ENCODE peak calls at places on chromosome 7, in eight cellular contexts. One of them, this sample, is unnamed.

GRCh38 chr7:150756858-150757257 is 19.6 kb downstream of the GIMAP5 start:
- DNase-seq in stimulated activated CD4-positive, alpha-beta T cell treated with anti-CD3 and anti-CD28 coated beads, TNF-alpha, amount 100 ng/mL, for 4 hours: no peak
- DNase-seq in amniotic stem cell: no peak
- DNase-seq in neural crest cell: no peak
- DNase-seq in A172: no peak
- DNase-seq in posterior cingulate gyrus: no peak
- DNase-seq in germinal center: no peak
- DNase-seq in myocyte: peak; percentile 33
- DNase-seq in this sample: peak; percentile 56

GRCh38 chr7:155667241-155667849 is 22.9 kb downstream of the RBM33 start:
- DNase-seq in posterior cingulate gyrus: no peak
- DNase-seq in amniotic stem cell: no peak
- DNase-seq in neural crest cell: no peak
- DNase-seq in myocyte: peak; percentile 39
- DNase-seq in germinal center: no peak
- DNase-seq in A172: no peak
- DNase-seq in stimulated activated CD4-positive, alpha-beta T cell treated with anti-CD3 and anti-CD28 coated beads, TNF-alpha, amount 100 ng/mL, for 4 hours: no peak
- DNase-seq in this sample: no peak

GRCh38 chr7:140269004-140269638 is 92.3 kb upstream of the KDM7A start:
- DNase-seq in amniotic stem cell: no peak
- DNase-seq in germinal center: no peak
- DNase-seq in posterior cingulate gyrus: no peak
- DNase-seq in A172: no peak
- DNase-seq in neural crest cell: no peak
- DNase-seq in stimulated activated CD4-positive, alpha-beta T cell treated with anti-CD3 and anti-CD28 coated beads, TNF-alpha, amount 100 ng/mL, for 4 hours: no peak
- DNase-seq in myocyte: no peak
- DNase-seq in this sample: no peak

GRCh38 chr7:158129037-158130022 is 458.3 kb downstream of the PTPRN2 start:
- DNase-seq in stimulated activated CD4-positive, alpha-beta T cell treated with anti-CD3 and anti-CD28 coated beads, TNF-alpha, amount 100 ng/mL, for 4 hours: no peak
- DNase-seq in posterior cingulate gyrus: peak; percentile 81
- DNase-seq in myocyte: no peak
- DNase-seq in amniotic stem cell: no peak
- DNase-seq in germinal center: no peak
- DNase-seq in A172: no peak
- DNase-seq in neural crest cell: no peak
- DNase-seq in this sample: no peak

GRCh38 chr7:9013940-9014339 is 580.5 kb downstream of the NXPH1 start:
- DNase-seq in amniotic stem cell: no peak
- DNase-seq in neural crest cell: no peak
- DNase-seq in myocyte: no peak
- DNase-seq in A172: no peak
- DNase-seq in stimulated activated CD4-positive, alpha-beta T cell treated with anti-CD3 and anti-CD28 coated beads, TNF-alpha, amount 100 ng/mL, for 4 hours: no peak
- DNase-seq in posterior cingulate gyrus: no peak
- DNase-seq in germinal center: no peak
- DNase-seq in this sample: no peak

GRCh38 chr7:120981888-120982615 is 6.5 kb upstream of the CPED1 start:
- DNase-seq in amniotic stem cell: no peak
- DNase-seq in posterior cingulate gyrus: no peak
- DNase-seq in germinal center: no peak
- DNase-seq in stimulated activated CD4-positive, alpha-beta T cell treated with anti-CD3 and anti-CD28 coated beads, TNF-alpha, amount 100 ng/mL, for 4 hours: no peak
- DNase-seq in neural crest cell: no peak
- DNase-seq in A172: peak; percentile 57
- DNase-seq in myocyte: peak; percentile 58
- DNase-seq in this sample: no peak

GRCh38 chr7:39749177-39749576 is 125.8 kb downstream of the RALA start:
- DNase-seq in myocyte: peak; percentile 38
- DNase-seq in neural crest cell: no peak
- DNase-seq in germinal center: no peak
- DNase-seq in stimulated activated CD4-positive, alpha-beta T cell treated with anti-CD3 and anti-CD28 coated beads, TNF-alpha, amount 100 ng/mL, for 4 hours: no peak
- DNase-seq in amniotic stem cell: peak; percentile 53
- DNase-seq in A172: peak; percentile 82
- DNase-seq in posterior cingulate gyrus: no peak
- DNase-seq in this sample: no peak

GRCh38 chr7:3087243-3087642 is 43.6 kb upstream of the CARD11 start:
- DNase-seq in stimulated activated CD4-positive, alpha-beta T cell treated with anti-CD3 and anti-CD28 coated beads, TNF-alpha, amount 100 ng/mL, for 4 hours: no peak
- DNase-seq in myocyte: no peak
- DNase-seq in amniotic stem cell: no peak
- DNase-seq in posterior cingulate gyrus: peak; percentile 34
- DNase-seq in neural crest cell: no peak
- DNase-seq in A172: peak; percentile 68
- DNase-seq in germinal center: no peak
- DNase-seq in this sample: no peak

GRCh38 chr7:129919492-129919891 is 33.3 kb downstream of the UBE2H start:
- DNase-seq in myocyte: no peak
- DNase-seq in amniotic stem cell: no peak
- DNase-seq in posterior cingulate gyrus: no peak
- DNase-seq in germinal center: no peak
- DNase-seq in A172: no peak
- DNase-seq in neural crest cell: no peak
- DNase-seq in stimulated activated CD4-positive, alpha-beta T cell treated with anti-CD3 and anti-CD28 coated beads, TNF-alpha, amount 100 ng/mL, for 4 hours: no peak
- DNase-seq in this sample: no peak

GRCh38 chr7:34357068-34357467 is 300.9 kb upstream of the NPSR1 start:
- DNase-seq in posterior cingulate gyrus: no peak
- DNase-seq in myocyte: no peak
- DNase-seq in neural crest cell: no peak
- DNase-seq in stimulated activated CD4-positive, alpha-beta T cell treated with anti-CD3 and anti-CD28 coated beads, TNF-alpha, amount 100 ng/mL, for 4 hours: no peak
- DNase-seq in germinal center: no peak
- DNase-seq in amniotic stem cell: no peak
- DNase-seq in A172: peak; percentile 94
- DNase-seq in this sample: no peak